ENCODE peak calls at places on chromosomes 7 and 10, in ten cellular contexts. Y is heart left ventricle, Z is dorsolateral prefrontal cortex, J is endothelial cell, H is cardiac muscle cell, W is transverse colon, B is fibroblast of mammary gland, D is choroid plexus epithelial cell, O is HFF-Myc, Q is GM20000. E is an unnamed sample.

GRCh38 chr10:45000138-45000763 is 472 bp upstream of the ZNF22 start:
- DNase-seq in D (peak; percentile 97), Q (no peak), W (peak; percentile 52), Y (peak; percentile 87), Z (no peak), J (no peak), B (peak; percentile 97), H (no peak), O (no peak), E (no peak)

GRCh38 chr10:12241810-12242529 is 46.0 kb downstream of the CDC123 start:
- DNase-seq in J (no peak), B (peak; percentile 35), O (no peak), Y (peak; percentile 54), Q (peak; percentile 68), W (no peak), D (peak; percentile 29), H (no peak), Z (no peak), E (no peak)

GRCh38 chr7:69115788-69116187 is 482.5 kb upstream of the AUTS2 start:
- DNase-seq in J (no peak), Y (no peak), O (no peak), Z (no peak), B (no peak), H (no peak), Q (no peak), W (no peak), D (peak; percentile 5), E (peak; percentile 23)

GRCh38 chr10:30434273-30435067 is 486 bp downstream of the MAP3K8 start:
- DNase-seq in Q (peak; percentile 81), Y (peak; percentile 86), D (peak; percentile 96), O (no peak), Z (peak; percentile 65), W (peak; percentile 88), B (peak; percentile 82), H (peak; percentile 79), J (peak; percentile 66), E (no peak)

GRCh38 chr7:87316846-87317545 is 28.5 kb upstream of the CROT start:
- DNase-seq in B (peak; percentile 91), H (no peak), Z (no peak), O (no peak), Y (no peak), W (no peak), J (no peak), Q (no peak), D (peak; percentile 89), E (peak; percentile 77)

GRCh38 chr7:518630-519428 is 817 bp downstream of the PDGFA start:
- DNase-seq in B (peak; percentile 55), H (peak; percentile 88), O (no peak), Z (peak; percentile 89), Q (peak; percentile 78), W (peak; percentile 88), Y (peak; percentile 90), J (peak; percentile 47), D (peak; percentile 78), E (no peak)

GRCh38 chr10:103278862-103279298 is 1.9 kb downstream of the INA start:
- DNase-seq in Z (no peak), D (peak; percentile 60), H (peak; percentile 86), O (no peak), W (peak; percentile 36), Q (peak; percentile 73), B (peak; percentile 48), J (peak; percentile 69), Y (peak; percentile 36), E (no peak)

GRCh38 chr7:96233528-96234154 is 88.3 kb downstream of the SLC25A13 start:
- DNase-seq in J (no peak), Q (no peak), D (no peak), Y (no peak), H (no peak), B (no peak), O (no peak), Z (no peak), W (no peak), E (no peak)

GRCh38 chr10:103663802-103664201 is 170.3 kb downstream of the NEURL1 start:
- DNase-seq in O (no peak), H (no peak), Q (no peak), D (no peak), J (no peak), W (no peak), Z (peak; percentile 88), Y (peak; percentile 57), B (no peak), E (no peak)

GRCh38 chr10:21078410-21079329 is 181.6 kb upstream of the NEBL start:
- DNase-seq in Q (peak; percentile 24), B (peak; percentile 87), W (peak; percentile 67), Z (peak; percentile 55), D (peak; percentile 88), O (peak; percentile 30), H (peak; percentile 83), J (peak; percentile 68), Y (peak; percentile 67), E (no peak)

GRCh38 chr7:117068511-117069155 is 115.3 kb downstream of the ST7 start:
- DNase-seq in W (no peak), J (no peak), H (no peak), O (no peak), Y (no peak), B (no peak), Z (no peak), Q (no peak), D (no peak), E (no peak)

GRCh38 chr7:55484241-55484640 is 88.1 kb downstream of the VOPP1 start:
- DNase-seq in Q (no peak), Z (no peak), J (no peak), W (no peak), Y (no peak), O (no peak), H (no peak), B (no peak), D (no peak), E (no peak)

GRCh38 chr7:112985377-112985987 is 101.1 kb downstream of the GPR85 start:
- DNase-seq in D (peak; percentile 86), H (peak; percentile 68), W (no peak), J (no peak), Q (no peak), O (no peak), Y (no peak), B (peak; percentile 85), Z (no peak), E (no peak)

GRCh38 chr7:157671358-157672255 is 334.8 kb downstream of the DNAJB6 start:
- DNase-seq in H (no peak), Q (no peak), Z (no peak), O (no peak), Y (no peak), B (no peak), W (no peak), J (no peak), D (no peak), E (no peak)

GRCh38 chr7:116753130-116753529 is 81.1 kb downstream of the MET start:
- DNase-seq in H (no peak), J (no peak), D (no peak), Q (no peak), Z (no peak), W (no peak), O (no peak), Y (no peak), B (no peak), E (no peak)

GRCh38 chr7:74284781-74285259 is 4.4 kb upstream of the CLIP2 start:
- DNase-seq in O (no peak), Y (no peak), B (no peak), D (peak; percentile 41), Z (no peak), J (no peak), W (peak; percentile 87), H (no peak), Q (peak; percentile 72), E (no peak)

GRCh38 chr7:129952653-129953560 is at the start of gene UBE2H:
- DNase-seq in Q (peak; percentile 96), B (peak; percentile 89), J (peak; percentile 97), W (peak; percentile 94), O (peak; percentile 51), D (peak; percentile 95), Z (peak; percentile 96), Y (peak; percentile 92), H (peak; percentile 91), E (peak; percentile 37)

GRCh38 chr10:122054046-122055025 is 65.4 kb downstream of the TACC2 start:
- DNase-seq in W (peak; percentile 60), Q (no peak), J (peak; percentile 69), H (peak; percentile 84), B (peak; percentile 82), Z (no peak), Y (peak; percentile 64), O (no peak), D (peak; percentile 74), E (no peak)

GRCh38 chr10:74153123-74153522 is 2.1 kb downstream of the ADK start:
- DNase-seq in Y (no peak), B (peak; percentile 83), Q (no peak), D (peak; percentile 93), J (no peak), O (no peak), H (peak; percentile 45), Z (no peak), W (no peak), E (no peak)
- TF ChIP-seq CTCF in Y (peak; percentile 42), B (peak; percentile 54), Q (no peak), D (peak; percentile 73), J (peak; percentile 68), O (peak; percentile 51), H (peak; percentile 60), Z (no peak), W (peak; percentile 12), E (peak; percentile 34)

GRCh38 chr7:46363688-46364087 is 442.6 kb upstream of the IGFBP3 start:
- DNase-seq in J (no peak), Z (no peak), Q (no peak), Y (no peak), H (no peak), D (no peak), B (no peak), W (no peak), O (no peak), E (no peak)
- TF ChIP-seq CTCF in J (peak; percentile 27), Z (no peak), Q (no peak), Y (no peak), H (no peak), D (peak; percentile 30), B (no peak), W (no peak), O (no peak), E (no peak)

DNA sequence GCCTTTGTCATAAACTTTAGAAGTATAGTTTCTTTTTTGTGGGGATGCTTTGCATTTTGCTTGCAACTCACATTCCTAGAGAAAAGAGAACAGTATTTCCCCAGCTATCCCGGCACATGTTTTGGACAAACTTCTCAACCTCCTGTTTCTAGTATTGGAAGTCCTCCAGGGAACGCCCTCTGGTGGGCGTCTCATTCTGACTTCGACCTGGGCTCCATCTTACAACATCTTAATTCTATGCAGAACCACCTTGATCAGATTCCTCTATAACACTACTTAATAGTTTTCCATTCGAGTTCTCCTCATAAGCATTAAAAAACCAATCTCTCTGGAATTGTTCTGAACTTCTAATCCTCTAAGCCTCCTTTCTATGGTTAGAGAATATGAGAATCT is 139.5 kb upstream of the FZD8 start:
- DNase-seq in J (peak; percentile 41), O (no peak), D (peak; percentile 34), B (peak; percentile 22), Y (no peak), H (no peak), Q (no peak), W (peak; percentile 17), Z (no peak), E (no peak)
- TF ChIP-seq CTCF in J (peak; percentile 47), O (peak; percentile 24), D (peak; percentile 45), B (peak; percentile 14), Y (no peak), H (peak; percentile 22), Q (no peak), W (no peak), Z (no peak), E (no peak)

GRCh38 chr10:110597476-110597875 is 30.0 kb downstream of the SMC3 start:
- DNase-seq in O (no peak), B (no peak), D (no peak), H (no peak), Z (no peak), Q (no peak), Y (no peak), J (no peak), W (no peak), E (no peak)

GRCh38 chr10:110600487-110601101 is 33.1 kb downstream of the SMC3 start:
- DNase-seq in Y (no peak), O (peak; percentile 36), Z (no peak), Q (peak; percentile 32), H (peak; percentile 70), D (peak; percentile 85), W (no peak), B (peak; percentile 71), J (peak; percentile 53), E (no peak)
- TF ChIP-seq CTCF in Y (peak; percentile 11), O (peak; percentile 54), Z (peak; percentile 57), Q (peak; percentile 40), H (peak; percentile 48), D (peak; percentile 76), W (peak; percentile 46), B (peak; percentile 58), J (peak; percentile 72), E (peak; percentile 47)